ENCODE peak calls at places on chromosomes 11 and 22, in four cellular contexts. I, Z, E and F are unnamed samples.

GRCh38 chr11:95067042-95067827 is 516 bp downstream of the SRSF8 start:
- DNase-seq in I (peak), Z (peak), E (peak), F (peak)

GRCh38 chr11:67006029-67006884 is 16.7 kb upstream of the SYT12 start:
- DNase-seq in I (no peak), Z (peak), E (peak), F (no peak)

GRCh38 chr11:22976146-22976545 is 115.9 kb upstream of the CCDC179 start:
- DNase-seq in I (no peak), Z (no peak), E (no peak), F (no peak)

GRCh38 chr22:19179472-19180048 is 1.0 kb upstream of the SLC25A1 start:
- DNase-seq in I (peak), Z (peak), E (peak), F (no peak)

GRCh38 chr22:26585104-26585790 is 4.7 kb downstream of the TPST2 start:
- DNase-seq in I (peak), Z (no peak), E (no peak), F (no peak)

GRCh38 chr11:111514216-111515031 is at the start of gene HOATZ:
- DNase-seq in I (no peak), Z (peak), E (peak), F (no peak)

GRCh38 chr11:76604081-76604601 is 66.4 kb downstream of the LRRC32 start:
- DNase-seq in I (no peak), Z (no peak), E (no peak), F (no peak)

GRCh38 chr11:44774131-44774530 is 47.4 kb downstream of the TSPAN18 start:
- DNase-seq in I (peak), Z (no peak), E (no peak), F (peak)

GRCh38 chr11:279040-279965 is 1.1 kb downstream of the NLRP6 start:
- DNase-seq in I (peak), Z (no peak), E (no peak), F (peak)

GRCh38 chr22:36872866-36873498 is 12.2 kb downstream of the NCF4 start:
- DNase-seq in I (no peak), Z (no peak), E (no peak), F (no peak)

GRCh38 chr11:32071811-32072210 is 19.1 kb upstream of the RCN1 start:
- DNase-seq in I (no peak), Z (no peak), E (no peak), F (no peak)

GRCh38 chr11:119829407-119829806 is 100.4 kb upstream of the NECTIN1 start:
- DNase-seq in I (no peak), Z (no peak), E (no peak), F (no peak)

GRCh38 chr11:71204748-71205664 is 47.4 kb downstream of the SHANK2 start:
- DNase-seq in I (peak), Z (no peak), E (no peak), F (no peak)

GRCh38 chr11:5204787-5205186 is 4.3 kb upstream of the OR51V1 start:
- DNase-seq in I (no peak), Z (no peak), E (peak), F (no peak)

GRCh38 chr11:28833670-28834069 is 725.5 kb downstream of the METTL15 start:
- DNase-seq in I (no peak), Z (no peak), E (no peak), F (no peak)

GRCh38 chr22:39135092-39135896 is 17.2 kb downstream of the CBX7 start:
- DNase-seq in I (peak), Z (peak), E (peak), F (peak)

GRCh38 chr11:74687237-74688005 is 43.8 kb downstream of the CHRDL2 start:
- DNase-seq in I (peak), Z (no peak), E (no peak), F (no peak)

GRCh38 chr11:121132211-121132976 is 31.4 kb downstream of the TECTA start:
- DNase-seq in I (no peak), Z (no peak), E (no peak), F (no peak)

GRCh38 chr11:108897916-108898315 is 233.0 kb downstream of the DDX10 start:
- DNase-seq in I (no peak), Z (no peak), E (no peak), F (no peak)

GRCh38 chr11:109851780-109852390 is 241.3 kb upstream of the ZC3H12C start:
- DNase-seq in I (no peak), Z (no peak), E (no peak), F (no peak)

GRCh38 chr22:49072996-49073645 is 754.6 kb downstream of the BRD1 start:
- DNase-seq in I (no peak), Z (no peak), E (no peak), F (no peak)

GRCh38 chr22:19149047-19149883 is 827 bp downstream of the GSC2 start:
- DNase-seq in I (peak), Z (no peak), E (no peak), F (no peak)

GRCh38 chr11:126890561-126890960 is 110.0 kb downstream of the KIRREL3 start:
- DNase-seq in I (no peak), Z (no peak), E (no peak), F (no peak)

GRCh38 chr11:121540627-121541026 is 87.9 kb upstream of the SORL1-AS1 start:
- DNase-seq in I (no peak), Z (no peak), E (peak), F (no peak)

GRCh38 chr11:131579932-131580387 is 209.5 kb downstream of the NTM start:
- DNase-seq in I (no peak), Z (peak), E (peak), F (no peak)

GRCh38 chr22:25482868-25483639 is 81.4 kb upstream of the GRK3 start:
- DNase-seq in I (no peak), Z (no peak), E (no peak), F (no peak)

GRCh38 chr11:10777806-10778205 is 26.8 kb downstream of the CTR9 start:
- DNase-seq in I (no peak), Z (no peak), E (no peak), F (no peak)

GRCh38 chr22:24525416-24526037 is 29.4 kb downstream of the GUCD1 start:
- DNase-seq in I (peak), Z (peak), E (peak), F (peak)

DNA sequence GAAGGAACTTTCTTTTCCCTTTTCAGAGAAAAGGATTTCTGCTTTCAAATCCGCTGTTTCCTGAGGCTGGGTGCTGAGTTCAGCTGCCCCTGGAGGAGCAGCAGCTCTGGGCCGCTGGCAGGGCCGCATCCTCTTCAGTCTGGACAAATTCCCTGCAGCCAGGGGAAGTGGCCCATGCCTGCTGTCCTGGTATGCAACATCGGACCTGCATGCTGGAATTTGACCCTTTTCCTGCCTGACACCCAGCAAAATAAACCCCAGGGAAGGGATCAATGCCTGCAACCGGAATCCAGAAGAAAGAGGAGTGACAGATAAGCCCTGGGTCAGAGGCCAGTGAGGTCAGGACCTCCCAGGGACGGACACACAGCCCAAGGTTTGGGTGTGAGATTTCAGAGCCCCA is 54.1 kb upstream of the LINC01488 start:
- DNase-seq in I (peak), Z (no peak), E (no peak), F (no peak)
- TF ChIP-seq CTCF in I (no peak), Z (no peak), E (no peak), F (no peak)

DNA sequence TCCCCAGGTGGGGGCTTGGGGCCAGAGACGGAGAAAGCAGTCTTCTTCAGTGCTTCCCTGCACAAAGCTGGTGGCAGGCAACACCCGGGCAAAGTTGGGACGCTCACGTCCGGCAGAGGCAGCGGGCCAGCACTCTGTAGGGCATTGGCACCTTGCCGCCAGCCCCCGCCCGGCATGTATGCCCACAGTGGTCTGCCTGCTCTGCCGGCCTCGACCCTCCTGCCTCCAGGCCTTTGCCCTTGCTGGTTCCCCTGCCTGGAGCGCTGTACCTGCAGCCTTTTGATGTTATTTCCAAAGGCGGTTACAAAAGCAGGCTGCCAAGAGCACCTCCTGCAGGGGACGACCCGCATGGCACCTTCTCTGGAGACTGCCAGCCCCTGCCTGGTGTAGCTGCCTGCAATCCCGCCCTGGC is 56.5 kb upstream of the SHISAL1 start:
- DNase-seq in I (peak), Z (no peak), E (no peak), F (no peak)
- TF ChIP-seq CTCF in I (no peak), Z (peak), E (no peak), F (no peak)

DNA sequence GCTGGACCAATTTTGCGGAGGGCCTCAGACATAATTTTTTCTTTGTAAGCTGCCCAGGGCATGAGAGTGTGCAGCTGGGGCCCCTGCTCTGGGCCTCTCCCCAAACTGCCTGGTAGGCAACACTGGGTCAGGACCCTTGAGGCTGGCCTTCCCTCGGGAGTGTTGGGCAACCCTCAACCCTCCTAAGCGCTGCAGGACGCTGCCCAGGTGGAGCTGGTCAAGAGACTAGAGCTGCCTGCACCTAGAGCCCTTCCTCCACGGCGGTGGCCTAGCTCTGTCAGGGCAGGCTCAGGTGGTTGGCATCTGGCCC is 505 bp upstream of the TMEM132A start:
- DNase-seq in I (peak), Z (no peak), E (no peak), F (no peak)
- TF ChIP-seq CTCF in I (no peak), Z (no peak), E (no peak), F (no peak)

GRCh38 chr11:78889698-78890097 is 315.0 kb upstream of the NARS2 start:
- DNase-seq in I (no peak), Z (no peak), E (no peak), F (no peak)
- TF ChIP-seq CTCF in I (no peak), Z (no peak), E (no peak), F (no peak)

DNA sequence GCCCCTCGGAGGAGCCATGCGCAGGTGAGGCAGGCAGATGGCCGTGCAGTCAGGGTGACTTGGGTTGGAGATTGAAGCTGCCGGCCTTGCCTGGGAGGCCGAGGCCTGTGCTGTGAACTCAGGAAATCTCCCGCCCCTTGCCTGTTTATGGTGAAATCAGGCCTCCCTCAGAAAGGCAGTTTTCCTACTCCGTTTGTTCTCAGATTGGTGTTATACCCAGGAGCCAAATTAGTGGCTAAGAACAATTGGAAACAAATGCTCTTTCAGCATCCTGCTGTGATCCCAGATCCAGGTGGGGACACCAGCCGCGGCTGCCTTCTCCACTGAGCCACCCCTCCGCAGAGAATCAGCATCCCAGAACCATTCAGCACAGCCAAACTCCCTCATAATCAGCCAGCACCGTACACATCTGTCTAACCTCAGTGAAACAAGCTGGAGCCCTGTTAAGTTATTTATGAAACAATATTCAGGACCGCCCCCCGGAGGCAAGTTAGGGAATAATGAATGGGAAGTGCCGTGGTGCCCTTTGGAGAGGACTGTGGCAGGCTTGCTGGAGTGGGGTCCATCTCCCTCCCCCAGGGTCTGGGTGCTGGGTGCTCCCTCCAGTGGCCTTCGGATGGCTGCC is 60.0 kb downstream of the PKNOX2 start:
- DNase-seq in I (no peak), Z (peak), E (no peak), F (no peak)
- TF ChIP-seq CTCF in I (peak), Z (peak), E (no peak), F (peak)

GRCh38 chr11:123479048-123479837 is 49.2 kb downstream of the GRAMD1B start:
- DNase-seq in I (no peak), Z (no peak), E (peak), F (no peak)

GRCh38 chr11:123475478-123475877 is 45.4 kb downstream of the GRAMD1B start:
- DNase-seq in I (no peak), Z (peak), E (no peak), F (no peak)

GRCh38 chr11:123474994-123475393 is 44.9 kb downstream of the GRAMD1B start:
- DNase-seq in I (no peak), Z (no peak), E (no peak), F (no peak)

GRCh38 chr11:123478352-123478986 is 48.4 kb downstream of the GRAMD1B start:
- DNase-seq in I (no peak), Z (peak), E (peak), F (peak)

GRCh38 chr11:123477205-123477907 is 47.3 kb downstream of the GRAMD1B start:
- DNase-seq in I (no peak), Z (no peak), E (no peak), F (no peak)
- TF ChIP-seq CTCF in I (no peak), Z (no peak), E (no peak), F (no peak)

DNA sequence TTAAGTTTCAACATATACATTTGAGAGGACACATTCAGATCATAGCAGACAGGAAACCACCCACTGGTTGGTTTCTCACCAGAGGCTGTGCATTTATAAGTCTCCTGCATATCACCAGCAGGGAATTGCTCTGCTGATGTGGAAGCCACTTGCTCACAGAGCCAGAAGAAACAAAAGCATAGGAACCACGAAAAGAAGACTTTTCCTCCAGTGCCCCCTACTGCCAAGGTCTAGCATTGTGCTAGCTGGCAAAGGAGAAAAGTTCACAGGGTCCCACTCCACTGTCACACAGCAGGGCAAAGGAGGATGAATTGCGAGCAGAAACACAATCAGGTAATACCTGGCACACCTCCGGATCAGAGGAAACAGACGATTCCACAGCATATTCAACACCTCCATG is 28.9 kb upstream of the ISX start:
- DNase-seq in I (no peak), Z (peak), E (peak), F (no peak)
- TF ChIP-seq CTCF in I (no peak), Z (peak), E (peak), F (peak)

GRCh38 chr11:35529971-35530495 is 4.6 kb upstream of the PAMR1 start:
- DNase-seq in I (no peak), Z (no peak), E (no peak), F (no peak)
- TF ChIP-seq CTCF in I (no peak), Z (no peak), E (no peak), F (no peak)

GRCh38 chr11:19519344-19519743 is 193.3 kb upstream of the NAV2 start:
- DNase-seq in I (no peak), Z (no peak), E (no peak), F (no peak)
- TF ChIP-seq CTCF in I (no peak), Z (no peak), E (peak), F (no peak)

GRCh38 chr11:124763156-124763947 is 1.3 kb upstream of the ESAM start:
- DNase-seq in I (peak), Z (peak), E (peak), F (peak)
- TF ChIP-seq CTCF in I (peak), Z (peak), E (peak), F (peak)